ENCODE peak calls at places on chromosomes 1 and 21, in eight cellular contexts. L is HFFc6, Z is cardiac muscle cell, A is MM.1S, B is BE2C, J is tibial nerve, P is upper lobe of right lung, F is AG09309. Y is an unnamed sample.

GRCh38 chr1:55716610-55717009 is 501.4 kb upstream of the USP24 start:
- DNase-seq in L (peak), Z (peak), A (peak), B (no peak), J (no peak), P (no peak), F (no peak), Y (no peak)

GRCh38 chr1:63843884-63844283 is 70.1 kb downstream of the ROR1 start:
- DNase-seq in L (no peak), Z (no peak), A (no peak), B (no peak), J (no peak), P (no peak), F (no peak), Y (no peak)

GRCh38 chr1:117740461-117740860 is 134.6 kb downstream of the TENT5C start:
- DNase-seq in L (no peak), Z (no peak), A (no peak), B (no peak), J (no peak), P (no peak), F (no peak), Y (no peak)

GRCh38 chr1:59446257-59446901 is 149.5 kb downstream of the FGGY start:
- DNase-seq in L (peak), Z (peak), A (no peak), B (peak), J (no peak), P (no peak), F (peak), Y (no peak)

GRCh38 chr1:34101151-34101550 is 63.9 kb downstream of the CSMD2 start:
- DNase-seq in L (peak), Z (peak), A (no peak), B (no peak), J (no peak), P (no peak), F (peak), Y (no peak)

GRCh38 chr1:15132961-15133360 is 20.6 kb upstream of the TMEM51 start:
- DNase-seq in L (no peak), Z (no peak), A (no peak), B (no peak), J (no peak), P (no peak), F (no peak), Y (no peak)

GRCh38 chr1:92934395-92935378 is 26.6 kb downstream of the DIPK1A start:
- DNase-seq in L (peak), Z (peak), A (peak), B (peak), J (no peak), P (no peak), F (peak), Y (no peak)

GRCh38 chr1:195604287-195604686 is 1004.0 kb downstream of the KCNT2 start:
- DNase-seq in L (peak), Z (no peak), A (no peak), B (no peak), J (no peak), P (no peak), F (peak), Y (no peak)

GRCh38 chr1:227998374-227999055 is 8.3 kb upstream of the WNT3A start:
- DNase-seq in L (no peak), Z (no peak), A (no peak), B (no peak), J (no peak), P (no peak), F (no peak), Y (no peak)

GRCh38 chr1:15290382-15290781 is 43.4 kb downstream of the FHAD1 start:
- DNase-seq in L (peak), Z (peak), A (no peak), B (no peak), J (no peak), P (peak), F (peak), Y (no peak)

GRCh38 chr1:228379165-228379460 is 27.5 kb downstream of the TRIM11 start:
- DNase-seq in L (no peak), Z (no peak), A (no peak), B (peak), J (no peak), P (peak), F (no peak), Y (no peak)

GRCh38 chr1:9075023-9075422 is 5.6 kb upstream of the SLC2A5 start:
- DNase-seq in L (no peak), Z (no peak), A (no peak), B (no peak), J (no peak), P (no peak), F (no peak), Y (no peak)

GRCh38 chr1:39758556-39759435 is 12.4 kb downstream of the OXCT2 start:
- DNase-seq in L (no peak), Z (no peak), A (no peak), B (no peak), J (no peak), P (no peak), F (no peak), Y (no peak)

GRCh38 chr1:85200367-85200869 is 398 bp downstream of the SYDE2 start:
- DNase-seq in L (no peak), Z (no peak), A (no peak), B (peak), J (peak), P (no peak), F (no peak), Y (no peak)

GRCh38 chr1:52706136-52706670 is 8.1 kb upstream of the COA7 start:
- DNase-seq in L (no peak), Z (no peak), A (no peak), B (no peak), J (no peak), P (no peak), F (no peak), Y (no peak)

GRCh38 chr1:115837762-115838421 is 3.0 kb downstream of the NHLH2 start:
- DNase-seq in L (no peak), Z (no peak), A (no peak), B (no peak), J (no peak), P (peak), F (no peak), Y (no peak)

GRCh38 chr1:153470707-153471106 is 10.3 kb upstream of the S100A7 start:
- DNase-seq in L (no peak), Z (peak), A (no peak), B (no peak), J (no peak), P (no peak), F (no peak), Y (no peak)

GRCh38 chr1:170067253-170067819 is 7.2 kb downstream of the KIFAP3 start:
- DNase-seq in L (no peak), Z (peak), A (no peak), B (no peak), J (no peak), P (no peak), F (no peak), Y (no peak)

GRCh38 chr1:50787266-50787665 is 172.8 kb downstream of the FAF1 start:
- DNase-seq in L (no peak), Z (no peak), A (no peak), B (no peak), J (no peak), P (no peak), F (no peak), Y (no peak)

GRCh38 chr1:53545663-53546408 is 86.6 kb downstream of the DMRTB1 start:
- DNase-seq in L (no peak), Z (no peak), A (no peak), B (peak), J (no peak), P (peak), F (no peak), Y (no peak)

GRCh38 chr1:206606867-206607266 is 5.4 kb downstream of the EIF2D start:
- DNase-seq in L (peak), Z (peak), A (peak), B (peak), J (no peak), P (no peak), F (no peak), Y (no peak)

GRCh38 chr1:63611231-63611630 is 18.0 kb downstream of the PGM1 start:
- DNase-seq in L (no peak), Z (no peak), A (no peak), B (no peak), J (no peak), P (no peak), F (no peak), Y (no peak)

GRCh38 chr1:8669608-8670335 is 147.7 kb downstream of the RERE start:
- DNase-seq in L (no peak), Z (no peak), A (no peak), B (no peak), J (no peak), P (no peak), F (no peak), Y (no peak)

GRCh38 chr1:23010734-23011449 is 4.8 kb downstream of the TEX46 start:
- DNase-seq in L (peak), Z (peak), A (peak), B (no peak), J (no peak), P (no peak), F (peak), Y (no peak)

GRCh38 chr1:94094466-94095111 is 26.4 kb downstream of the ABCA4 start:
- DNase-seq in L (no peak), Z (peak), A (no peak), B (no peak), J (peak), P (no peak), F (no peak), Y (no peak)

GRCh38 chr1:47753808-47754207 is 243.4 kb downstream of the TRABD2B start:
- DNase-seq in L (no peak), Z (no peak), A (peak), B (no peak), J (no peak), P (no peak), F (no peak), Y (peak)

DNA sequence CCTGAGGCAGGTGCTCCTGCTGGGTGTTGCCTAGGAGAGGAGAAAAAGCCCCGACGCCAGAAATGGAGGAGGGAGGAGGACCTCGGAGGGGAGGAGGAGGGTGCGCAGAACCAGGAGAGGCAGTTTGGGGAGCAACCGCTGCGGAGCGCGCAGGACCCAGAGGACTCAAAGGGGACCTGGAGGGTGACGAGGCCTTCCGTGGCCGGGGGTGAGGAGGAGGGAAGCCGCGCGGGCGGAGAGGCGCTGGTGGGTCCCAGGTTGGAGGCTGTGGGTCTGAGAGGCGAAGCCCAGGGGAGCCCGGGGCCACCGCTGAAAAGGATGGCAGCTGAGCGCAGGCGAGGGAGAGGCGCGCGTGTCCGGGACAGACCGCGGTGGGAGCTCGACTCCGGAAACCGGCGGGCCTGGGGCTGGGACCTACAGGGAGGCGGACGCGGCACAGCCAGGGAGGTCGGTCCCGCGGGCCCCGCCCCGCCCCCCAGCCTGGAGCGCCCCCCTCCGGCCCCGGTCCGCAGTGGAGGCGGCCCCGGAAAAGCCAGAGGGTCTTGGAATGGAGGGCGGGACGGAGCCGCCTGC is 15.1 kb downstream of the RNF223 start:
- DNase-seq in L (no peak), Z (peak), A (no peak), B (peak), J (no peak), P (no peak), F (no peak), Y (no peak)
- TF ChIP-seq CTCF in L (peak), Z (no peak), A (peak), B (no peak), J (no peak), P (peak), F (no peak), Y (peak)

GRCh38 chr1:154614247-154614646 is 6.3 kb upstream of the ADAR start:
- DNase-seq in L (no peak), Z (no peak), A (no peak), B (no peak), J (no peak), P (no peak), F (no peak), Y (no peak)
- TF ChIP-seq CTCF in L (no peak), Z (peak), A (no peak), B (peak), J (no peak), P (no peak), F (no peak), Y (no peak)

GRCh38 chr1:56819393-56819899 is at the start of gene FYB2:
- DNase-seq in L (no peak), Z (no peak), A (no peak), B (no peak), J (no peak), P (no peak), F (no peak), Y (no peak)

GRCh38 chr1:56814205-56814604 is 5.0 kb downstream of the FYB2 start:
- DNase-seq in L (no peak), Z (no peak), A (no peak), B (no peak), J (no peak), P (no peak), F (no peak), Y (no peak)

GRCh38 chr1:56816264-56816663 is 2.9 kb downstream of the FYB2 start:
- DNase-seq in L (no peak), Z (peak), A (no peak), B (no peak), J (no peak), P (no peak), F (no peak), Y (no peak)

GRCh38 chr1:56817716-56818463 is 1.3 kb downstream of the FYB2 start:
- DNase-seq in L (peak), Z (no peak), A (no peak), B (no peak), J (no peak), P (no peak), F (no peak), Y (no peak)

GRCh38 chr1:56816909-56817308 is 2.3 kb downstream of the FYB2 start:
- DNase-seq in L (no peak), Z (no peak), A (no peak), B (no peak), J (no peak), P (no peak), F (no peak), Y (no peak)
- TF ChIP-seq CTCF in L (no peak), Z (no peak), A (no peak), B (no peak), J (no peak), P (no peak), F (no peak), Y (no peak)

GRCh38 chr1:17629460-17629859 is 90.0 kb downstream of the ARHGEF10L start:
- DNase-seq in L (no peak), Z (no peak), A (no peak), B (no peak), J (no peak), P (no peak), F (no peak), Y (no peak)
- TF ChIP-seq CTCF in L (peak), Z (peak), A (peak), B (peak), J (peak), P (peak), F (no peak), Y (no peak)

DNA sequence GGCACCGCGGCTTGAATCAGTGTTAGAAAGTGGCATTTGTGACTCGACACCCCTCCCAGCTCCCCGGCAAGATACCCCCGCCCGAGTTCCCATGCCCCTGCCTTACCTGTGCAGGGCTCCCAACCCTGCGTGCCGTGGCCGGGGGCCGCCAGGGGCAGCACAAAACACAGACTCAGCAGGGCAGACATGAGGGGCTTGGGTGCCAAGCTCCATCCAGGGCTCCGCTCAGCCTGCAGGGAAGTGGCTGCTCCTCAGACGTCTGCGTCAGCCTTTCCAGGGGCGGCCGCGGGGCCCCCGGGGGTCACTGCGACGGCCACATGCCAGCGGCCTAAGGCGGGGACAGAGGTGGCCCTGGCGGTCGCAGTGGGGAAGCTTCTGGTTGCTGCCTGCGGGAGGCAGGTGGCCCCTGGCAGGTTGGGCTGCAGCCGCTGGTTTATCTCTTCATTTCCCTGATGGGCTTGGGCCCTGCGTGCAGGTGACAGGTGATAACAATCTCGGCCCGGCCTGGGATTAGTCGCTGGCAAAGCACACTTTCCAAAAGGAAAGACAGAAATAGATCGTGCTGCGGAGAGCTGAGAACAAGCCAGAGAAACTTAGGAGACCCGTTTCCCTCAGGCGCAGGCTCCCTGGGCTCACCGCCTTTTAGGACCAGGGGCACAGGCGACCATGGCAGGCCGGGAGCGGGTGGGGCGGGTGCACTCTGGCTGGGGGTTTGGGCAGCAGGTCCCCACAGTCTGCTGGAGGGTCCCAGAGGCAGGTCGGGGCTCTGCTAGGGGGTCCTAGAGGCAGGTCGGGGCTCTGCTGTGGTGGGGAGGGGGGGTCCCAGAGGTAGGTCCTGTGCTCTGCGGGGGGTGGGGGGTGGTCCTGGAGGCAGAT is at the start of gene TSPEAR:
- DNase-seq in L (no peak), Z (no peak), A (no peak), B (no peak), J (peak), P (peak), F (no peak), Y (no peak)
- TF ChIP-seq CTCF in L (no peak), Z (no peak), A (no peak), B (no peak), J (no peak), P (no peak), F (no peak), Y (no peak)

DNA sequence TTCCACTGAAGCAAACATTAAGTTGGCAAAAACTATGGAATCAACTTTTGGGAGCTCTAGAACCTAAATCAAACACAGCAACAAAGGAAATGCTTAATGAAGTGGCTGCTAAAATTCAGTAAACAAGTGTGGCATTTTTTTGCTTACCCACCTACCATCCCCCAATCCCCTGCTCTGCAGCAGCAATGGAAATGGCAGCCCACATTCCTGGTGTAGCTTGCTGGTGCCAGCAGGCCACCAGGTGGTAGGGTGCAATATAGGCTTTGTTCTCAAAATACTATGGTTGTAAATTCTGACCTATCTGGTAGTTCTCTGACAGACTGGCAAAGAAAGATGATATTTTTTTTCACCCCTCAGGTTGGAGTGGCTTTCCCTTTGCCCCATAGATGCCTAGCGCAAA is 42.8 kb downstream of the SHCBP1L start:
- DNase-seq in L (no peak), Z (no peak), A (no peak), B (peak), J (no peak), P (no peak), F (no peak), Y (no peak)
- TF ChIP-seq CTCF in L (no peak), Z (no peak), A (no peak), B (peak), J (no peak), P (no peak), F (no peak), Y (no peak)